ENCODE peak calls at places on chromosome 13, in eight cellular contexts. G, N, H, M, Q, S, X and Z are unnamed samples.

GRCh38 chr13:23500858-23501257 is 67.4 kb upstream of the SACS start:
- DNase-seq in G (peak; percentile 21), Q (no peak), H (no peak), M (no peak), S (no peak), X (no peak), N (no peak), Z (peak; percentile 1)

GRCh38 chr13:19606152-19606551 is 27.3 kb upstream of the MPHOSPH8 start:
- DNase-seq in Q (no peak), G (peak; percentile 17), S (no peak), X (no peak), N (no peak), M (no peak), H (no peak), Z (no peak)

GRCh38 chr13:94595006-94595942 is 678 bp downstream of the TGDS start:
- DNase-seq in M (peak; percentile 34), N (no peak), S (peak; percentile 29), Q (no peak), G (no peak), X (no peak), H (no peak), Z (no peak)

GRCh38 chr13:30429721-30430694 is 7.7 kb downstream of the UBE2L5 start:
- DNase-seq in H (no peak), Q (no peak), G (peak; percentile 50), N (no peak), S (no peak), M (no peak), X (no peak), Z (no peak)

GRCh38 chr13:64985075-64985474 is 2245.1 kb downstream of the PCDH9 start:
- DNase-seq in S (no peak), X (no peak), M (no peak), H (no peak), G (no peak), N (no peak), Q (no peak), Z (no peak)

GRCh38 chr13:46484561-46484960 is 68.4 kb upstream of the LRCH1 start:
- DNase-seq in Q (no peak), H (no peak), N (no peak), M (no peak), S (no peak), G (no peak), X (no peak), Z (no peak)

GRCh38 chr13:97380696-97381095 is 53.3 kb upstream of the RAP2A start:
- DNase-seq in S (no peak), G (no peak), H (no peak), Q (no peak), M (no peak), N (no peak), X (no peak), Z (no peak)

GRCh38 chr13:25982908-25983307 is 68.9 kb downstream of the SHISA2 start:
- DNase-seq in H (no peak), M (no peak), G (no peak), Q (no peak), S (no peak), N (no peak), X (no peak), Z (no peak)

GRCh38 chr13:101998129-101998528 is 403.7 kb downstream of the FGF14 start:
- DNase-seq in S (no peak), G (no peak), N (no peak), H (no peak), M (no peak), X (no peak), Q (no peak), Z (no peak)

GRCh38 chr13:43227721-43228120 is 204.3 kb downstream of the DNAJC15 start:
- DNase-seq in G (no peak), S (no peak), M (no peak), X (no peak), N (no peak), H (no peak), Q (no peak), Z (peak; percentile 39)

GRCh38 chr13:111187879-111188643 is 73.0 kb downstream of the ARHGEF7 start:
- DNase-seq in M (no peak), S (no peak), H (no peak), Q (no peak), G (no peak), X (no peak), N (no peak), Z (no peak)

GRCh38 chr13:91359071-91359470 is 11.6 kb downstream of the MIR17HG start:
- DNase-seq in H (no peak), Q (no peak), G (no peak), M (no peak), N (no peak), X (no peak), S (no peak), Z (no peak)

GRCh38 chr13:106373989-106374572 is 161.4 kb downstream of the EFNB2 start:
- DNase-seq in X (no peak), M (no peak), H (peak; percentile 72), N (no peak), G (no peak), Q (no peak), S (no peak), Z (no peak)

GRCh38 chr13:27349458-27349857 is 75.0 kb upstream of the GTF3A start:
- DNase-seq in S (no peak), X (no peak), H (no peak), G (no peak), Q (no peak), N (no peak), M (no peak), Z (no peak)

GRCh38 chr13:86585826-86586225 is 786.6 kb upstream of the SLITRK6 start:
- DNase-seq in X (no peak), Q (no peak), M (no peak), H (peak; percentile 90), S (peak; percentile 26), G (no peak), N (no peak), Z (no peak)

GRCh38 chr13:23558675-23559536 is 11.3 kb upstream of the TNFRSF19 start:
- DNase-seq in M (peak; percentile 38), S (no peak), H (peak; percentile 83), N (peak; percentile 41), Q (no peak), X (no peak), G (peak; percentile 80), Z (no peak)

GRCh38 chr13:28657784-28658538 is 969 bp upstream of the POMP start:
- DNase-seq in S (no peak), Q (no peak), H (no peak), X (no peak), N (no peak), G (peak; percentile 11), M (no peak), Z (no peak)

GRCh38 chr13:112234131-112234875 is 141.9 kb upstream of the SPACA7 start:
- DNase-seq in N (no peak), Q (no peak), M (no peak), S (no peak), G (no peak), X (no peak), H (no peak), Z (no peak)

GRCh38 chr13:76879211-76879875 is 6.9 kb downstream of the KCTD12 start:
- DNase-seq in N (peak; percentile 27), G (no peak), X (no peak), H (peak; percentile 89), Q (peak; percentile 84), S (peak; percentile 46), M (peak; percentile 38), Z (no peak)

GRCh38 chr13:46119883-46120614 is 15.2 kb upstream of the CPB2 start:
- DNase-seq in Q (no peak), G (peak; percentile 28), S (no peak), M (no peak), N (no peak), H (no peak), X (no peak), Z (no peak)

GRCh38 chr13:26051231-26052135 is at the start of gene SHISA2:
- DNase-seq in H (no peak), N (no peak), X (peak; percentile 43), Q (no peak), M (peak; percentile 45), G (peak; percentile 14), S (no peak), Z (peak; percentile 42)

GRCh38 chr13:70755411-70755810 is 647.2 kb upstream of the KLHL1 start:
- DNase-seq in S (no peak), X (no peak), G (no peak), N (no peak), Q (no peak), H (no peak), M (no peak), Z (no peak)

GRCh38 chr13:87821512-87821911 is 150.3 kb downstream of the SLITRK5 start:
- DNase-seq in N (no peak), M (no peak), G (no peak), X (no peak), H (no peak), S (no peak), Q (no peak), Z (no peak)

GRCh38 chr13:84570831-84571230 is 688.6 kb upstream of the SLITRK1 start:
- DNase-seq in G (no peak), M (no peak), Q (no peak), H (no peak), S (no peak), N (no peak), X (no peak), Z (no peak)

GRCh38 chr13:71278512-71278911 is 588.5 kb downstream of the DACH1 start:
- DNase-seq in G (no peak), N (no peak), X (no peak), H (no peak), S (no peak), Q (no peak), M (no peak), Z (no peak)

GRCh38 chr13:49098771-49099512 is 121.2 kb upstream of the MLNR start:
- DNase-seq in G (peak; percentile 39), Q (no peak), H (no peak), S (no peak), M (no peak), X (no peak), N (no peak), Z (no peak)
- TF ChIP-seq CTCF in G (peak; percentile 36), Q (peak; percentile 5), H (peak; percentile 11), S (no peak), M (peak; percentile 41), X (peak; percentile 36), N (peak; percentile 13), Z (peak; percentile 29)

DNA sequence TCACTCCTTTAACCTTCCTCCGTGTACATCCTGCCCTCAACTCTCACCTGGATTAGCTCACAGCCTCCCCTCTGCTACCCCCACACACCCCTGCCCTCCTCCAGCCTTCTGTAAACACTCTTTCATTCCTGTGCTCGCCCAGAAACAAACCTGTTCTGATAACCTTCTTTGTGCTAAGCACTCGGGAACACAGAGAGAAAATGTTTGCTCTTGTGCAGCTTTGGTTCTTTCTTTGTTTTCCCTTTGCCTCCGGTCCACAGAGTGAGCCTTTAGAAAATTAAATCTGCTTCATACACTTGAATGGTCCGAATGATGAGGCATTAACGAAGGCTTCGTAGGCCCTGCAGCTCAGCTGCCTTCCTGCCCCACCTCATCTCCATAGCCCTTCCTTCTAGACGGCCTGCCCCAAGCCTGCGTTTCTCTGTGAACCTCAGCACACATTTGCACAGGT is 6.6 kb upstream of the ZDHHC20 start:
- DNase-seq in H (no peak), S (peak; percentile 17), Q (no peak), N (no peak), X (no peak), G (no peak), M (peak; percentile 85), Z (no peak)
- TF ChIP-seq POLR2A in H (no peak), S (no peak), Q (no peak), N (no peak), X (peak; percentile 31), G (no peak), M (no peak), Z (no peak)

GRCh38 chr13:57629391-57629804 is 2.1 kb upstream of the PCDH17 start:
- DNase-seq in G (no peak), Q (no peak), N (no peak), M (no peak), X (no peak), H (no peak), S (no peak), Z (no peak)
- TF ChIP-seq EP300 in G (no peak), Q (no peak), N (no peak), M (no peak), X (no peak), H (no peak), S (no peak), Z (no peak)

GRCh38 chr13:48334534-48335127 is 31.1 kb downstream of the RB1 start:
- DNase-seq in Q (no peak), N (no peak), G (peak; percentile 17), H (no peak), M (no peak), X (no peak), S (no peak), Z (no peak)
- TF ChIP-seq CTCF in Q (peak; percentile 29), N (peak; percentile 17), G (peak; percentile 49), H (no peak), M (peak; percentile 59), X (peak; percentile 33), S (peak; percentile 44), Z (peak; percentile 54)